ENCODE peak calls at places on chromosomes 5 and 9, in seven cellular contexts. One of them, this sample, is unnamed.

GRCh38 chr5:128111818-128112448 is 28.4 kb downstream of the SLC12A2 start:
- DNase-seq in adrenal gland: no peak
- DNase-seq in CD4-positive, CD25-positive, alpha-beta regulatory T cell: no peak
- DNase-seq in hepatocyte: no peak
- DNase-seq in fibroblast of lung: no peak
- DNase-seq in naive thymus-derived CD4-positive, alpha-beta T cell: no peak
- DNase-seq in IMR-90: peak; percentile 68
- DNase-seq in this sample: no peak

GRCh38 chr9:132671620-132672412 is 1.6 kb downstream of the GTF3C4 start:
- DNase-seq in adrenal gland: no peak
- DNase-seq in CD4-positive, CD25-positive, alpha-beta regulatory T cell: no peak
- DNase-seq in hepatocyte: no peak
- DNase-seq in fibroblast of lung: peak; percentile 17
- DNase-seq in naive thymus-derived CD4-positive, alpha-beta T cell: no peak
- DNase-seq in IMR-90: peak; percentile 47
- DNase-seq in this sample: no peak

GRCh38 chr9:98533132-98533531 is 175.6 kb downstream of the GABBR2 start:
- DNase-seq in adrenal gland: no peak
- DNase-seq in CD4-positive, CD25-positive, alpha-beta regulatory T cell: no peak
- DNase-seq in hepatocyte: no peak
- DNase-seq in fibroblast of lung: no peak
- DNase-seq in naive thymus-derived CD4-positive, alpha-beta T cell: no peak
- DNase-seq in IMR-90: peak; percentile 62
- DNase-seq in this sample: no peak

GRCh38 chr9:108104991-108105390 is 615.4 kb upstream of the KLF4 start:
- DNase-seq in adrenal gland: no peak
- DNase-seq in CD4-positive, CD25-positive, alpha-beta regulatory T cell: no peak
- DNase-seq in hepatocyte: no peak
- DNase-seq in fibroblast of lung: no peak
- DNase-seq in naive thymus-derived CD4-positive, alpha-beta T cell: no peak
- DNase-seq in IMR-90: no peak
- DNase-seq in this sample: no peak

GRCh38 chr5:172788771-172789686 is 18.0 kb upstream of the DUSP1 start:
- DNase-seq in adrenal gland: peak; percentile 95
- DNase-seq in CD4-positive, CD25-positive, alpha-beta regulatory T cell: no peak
- DNase-seq in hepatocyte: peak; percentile 85
- DNase-seq in fibroblast of lung: peak; percentile 62
- DNase-seq in naive thymus-derived CD4-positive, alpha-beta T cell: no peak
- DNase-seq in IMR-90: no peak
- DNase-seq in this sample: no peak

GRCh38 chr9:2727966-2728613 is 10.8 kb downstream of the KCNV2 start:
- DNase-seq in adrenal gland: peak; percentile 52
- DNase-seq in CD4-positive, CD25-positive, alpha-beta regulatory T cell: no peak
- DNase-seq in hepatocyte: peak; percentile 72
- DNase-seq in fibroblast of lung: peak; percentile 80
- DNase-seq in naive thymus-derived CD4-positive, alpha-beta T cell: no peak
- DNase-seq in IMR-90: peak; percentile 71
- DNase-seq in this sample: no peak

GRCh38 chr9:110217656-110218099 is 9.7 kb upstream of the C9orf152 start:
- DNase-seq in adrenal gland: no peak
- DNase-seq in CD4-positive, CD25-positive, alpha-beta regulatory T cell: no peak
- DNase-seq in hepatocyte: peak; percentile 62
- DNase-seq in fibroblast of lung: peak; percentile 70
- DNase-seq in naive thymus-derived CD4-positive, alpha-beta T cell: peak; percentile 23
- DNase-seq in IMR-90: peak; percentile 63
- DNase-seq in this sample: no peak

GRCh38 chr5:16057277-16057676 is 122.3 kb downstream of the MARCHF11 start:
- DNase-seq in adrenal gland: no peak
- DNase-seq in CD4-positive, CD25-positive, alpha-beta regulatory T cell: no peak
- DNase-seq in hepatocyte: no peak
- DNase-seq in fibroblast of lung: no peak
- DNase-seq in naive thymus-derived CD4-positive, alpha-beta T cell: no peak
- DNase-seq in IMR-90: no peak
- DNase-seq in this sample: no peak

GRCh38 chr5:65086234-65086886 is 317.6 kb downstream of the CWC27 start:
- DNase-seq in adrenal gland: no peak
- DNase-seq in CD4-positive, CD25-positive, alpha-beta regulatory T cell: no peak
- DNase-seq in hepatocyte: no peak
- DNase-seq in fibroblast of lung: no peak
- DNase-seq in naive thymus-derived CD4-positive, alpha-beta T cell: no peak
- DNase-seq in IMR-90: peak; percentile 48
- DNase-seq in this sample: no peak

GRCh38 chr5:4581289-4581688 is 558.8 kb upstream of the ADAMTS16 start:
- DNase-seq in adrenal gland: no peak
- DNase-seq in CD4-positive, CD25-positive, alpha-beta regulatory T cell: no peak
- DNase-seq in hepatocyte: no peak
- DNase-seq in fibroblast of lung: no peak
- DNase-seq in naive thymus-derived CD4-positive, alpha-beta T cell: no peak
- DNase-seq in IMR-90: no peak
- DNase-seq in this sample: no peak

GRCh38 chr5:67043789-67044511 is 152.6 kb downstream of the CD180 start:
- DNase-seq in adrenal gland: peak; percentile 64
- DNase-seq in CD4-positive, CD25-positive, alpha-beta regulatory T cell: no peak
- DNase-seq in hepatocyte: no peak
- DNase-seq in fibroblast of lung: no peak
- DNase-seq in naive thymus-derived CD4-positive, alpha-beta T cell: no peak
- DNase-seq in IMR-90: no peak
- DNase-seq in this sample: no peak

GRCh38 chr5:60843693-60844428 is at the start of gene ELOVL7:
- DNase-seq in adrenal gland: peak; percentile 56
- DNase-seq in CD4-positive, CD25-positive, alpha-beta regulatory T cell: peak; percentile 4
- DNase-seq in hepatocyte: peak; percentile 94
- DNase-seq in fibroblast of lung: peak; percentile 28
- DNase-seq in naive thymus-derived CD4-positive, alpha-beta T cell: no peak
- DNase-seq in IMR-90: peak; percentile 11
- DNase-seq in this sample: peak; percentile 64

GRCh38 chr5:169354921-169355320 is 54.0 kb upstream of the SLIT3 start:
- DNase-seq in adrenal gland: no peak
- DNase-seq in CD4-positive, CD25-positive, alpha-beta regulatory T cell: no peak
- DNase-seq in hepatocyte: no peak
- DNase-seq in fibroblast of lung: no peak
- DNase-seq in naive thymus-derived CD4-positive, alpha-beta T cell: no peak
- DNase-seq in IMR-90: no peak
- DNase-seq in this sample: no peak

GRCh38 chr9:119074017-119074416 is 295.2 kb downstream of the BRINP1 start:
- DNase-seq in adrenal gland: no peak
- DNase-seq in CD4-positive, CD25-positive, alpha-beta regulatory T cell: no peak
- DNase-seq in hepatocyte: no peak
- DNase-seq in fibroblast of lung: no peak
- DNase-seq in naive thymus-derived CD4-positive, alpha-beta T cell: no peak
- DNase-seq in IMR-90: no peak
- DNase-seq in this sample: no peak

GRCh38 chr5:98206566-98206965 is 566.9 kb upstream of the RGMB start:
- DNase-seq in adrenal gland: no peak
- DNase-seq in CD4-positive, CD25-positive, alpha-beta regulatory T cell: no peak
- DNase-seq in hepatocyte: no peak
- DNase-seq in fibroblast of lung: no peak
- DNase-seq in naive thymus-derived CD4-positive, alpha-beta T cell: no peak
- DNase-seq in IMR-90: no peak
- DNase-seq in this sample: no peak

GRCh38 chr9:98607787-98608186 is 100.9 kb downstream of the GABBR2 start:
- DNase-seq in adrenal gland: no peak
- DNase-seq in CD4-positive, CD25-positive, alpha-beta regulatory T cell: no peak
- DNase-seq in hepatocyte: no peak
- DNase-seq in fibroblast of lung: peak; percentile 91
- DNase-seq in naive thymus-derived CD4-positive, alpha-beta T cell: no peak
- DNase-seq in IMR-90: peak; percentile 97
- DNase-seq in this sample: no peak

GRCh38 chr5:72137826-72138409 is 30.6 kb downstream of the MAP1B start:
- DNase-seq in adrenal gland: no peak
- DNase-seq in CD4-positive, CD25-positive, alpha-beta regulatory T cell: no peak
- DNase-seq in hepatocyte: no peak
- DNase-seq in fibroblast of lung: peak; percentile 44
- DNase-seq in naive thymus-derived CD4-positive, alpha-beta T cell: peak; percentile 31
- DNase-seq in IMR-90: no peak
- DNase-seq in this sample: no peak

GRCh38 chr5:14481299-14481799 is 100.2 kb upstream of the OTULINL start:
- DNase-seq in adrenal gland: no peak
- DNase-seq in CD4-positive, CD25-positive, alpha-beta regulatory T cell: no peak
- DNase-seq in hepatocyte: no peak
- DNase-seq in fibroblast of lung: no peak
- DNase-seq in naive thymus-derived CD4-positive, alpha-beta T cell: no peak
- DNase-seq in IMR-90: no peak
- DNase-seq in this sample: no peak

GRCh38 chr9:72133365-72134035 is 15.7 kb upstream of the GDA start:
- DNase-seq in adrenal gland: no peak
- DNase-seq in CD4-positive, CD25-positive, alpha-beta regulatory T cell: no peak
- DNase-seq in hepatocyte: peak; percentile 19
- DNase-seq in fibroblast of lung: no peak
- DNase-seq in naive thymus-derived CD4-positive, alpha-beta T cell: no peak
- DNase-seq in IMR-90: no peak
- DNase-seq in this sample: no peak

GRCh38 chr9:9112001-9112725 is 1312.6 kb upstream of the DMAC1 start:
- DNase-seq in adrenal gland: no peak
- DNase-seq in CD4-positive, CD25-positive, alpha-beta regulatory T cell: no peak
- DNase-seq in hepatocyte: peak; percentile 4
- DNase-seq in fibroblast of lung: no peak
- DNase-seq in naive thymus-derived CD4-positive, alpha-beta T cell: no peak
- DNase-seq in IMR-90: no peak
- DNase-seq in this sample: no peak

GRCh38 chr5:36367524-36367923 is 65.8 kb upstream of the RANBP3L start:
- DNase-seq in adrenal gland: no peak
- DNase-seq in CD4-positive, CD25-positive, alpha-beta regulatory T cell: no peak
- DNase-seq in hepatocyte: no peak
- DNase-seq in fibroblast of lung: peak; percentile 42
- DNase-seq in naive thymus-derived CD4-positive, alpha-beta T cell: no peak
- DNase-seq in IMR-90: peak; percentile 16
- DNase-seq in this sample: no peak

GRCh38 chr5:102911973-102912372 is 156.9 kb downstream of the PAM start:
- DNase-seq in adrenal gland: no peak
- DNase-seq in CD4-positive, CD25-positive, alpha-beta regulatory T cell: no peak
- DNase-seq in hepatocyte: no peak
- DNase-seq in fibroblast of lung: peak; percentile 74
- DNase-seq in naive thymus-derived CD4-positive, alpha-beta T cell: no peak
- DNase-seq in IMR-90: peak; percentile 79
- DNase-seq in this sample: no peak

GRCh38 chr9:138022121-138022741 is 144.6 kb downstream of the CACNA1B start:
- DNase-seq in adrenal gland: no peak
- DNase-seq in CD4-positive, CD25-positive, alpha-beta regulatory T cell: no peak
- DNase-seq in hepatocyte: peak; percentile 62
- DNase-seq in fibroblast of lung: no peak
- DNase-seq in naive thymus-derived CD4-positive, alpha-beta T cell: peak; percentile 13
- DNase-seq in IMR-90: no peak
- DNase-seq in this sample: no peak

GRCh38 chr9:132504452-132504851 is 78.0 kb upstream of the BARHL1 start:
- DNase-seq in adrenal gland: no peak
- DNase-seq in CD4-positive, CD25-positive, alpha-beta regulatory T cell: no peak
- DNase-seq in hepatocyte: no peak
- DNase-seq in fibroblast of lung: no peak
- DNase-seq in naive thymus-derived CD4-positive, alpha-beta T cell: no peak
- DNase-seq in IMR-90: no peak
- DNase-seq in this sample: no peak

GRCh38 chr9:12816656-12817101 is 41.9 kb downstream of the LURAP1L start:
- DNase-seq in adrenal gland: no peak
- DNase-seq in CD4-positive, CD25-positive, alpha-beta regulatory T cell: no peak
- DNase-seq in hepatocyte: no peak
- DNase-seq in fibroblast of lung: no peak
- DNase-seq in naive thymus-derived CD4-positive, alpha-beta T cell: no peak
- DNase-seq in IMR-90: no peak
- DNase-seq in this sample: no peak
- H3K27ac ChIP-seq in adrenal gland: no peak overlapping the region
- H3K27ac ChIP-seq in CD4-positive, CD25-positive, alpha-beta regulatory T cell: no peak overlapping the region
- H3K27ac ChIP-seq in hepatocyte: peak overlapping the region; percentile 95
- H3K27ac ChIP-seq in fibroblast of lung: peak overlapping the region; percentile 68
- H3K27ac ChIP-seq in naive thymus-derived CD4-positive, alpha-beta T cell: no peak overlapping the region
- H3K27ac ChIP-seq in IMR-90: peak overlapping the region; percentile 87
- H3K27ac ChIP-seq in this sample: no peak overlapping the region

GRCh38 chr5:176369934-176370711 is 4.8 kb downstream of the ARL10 start:
- DNase-seq in adrenal gland: no peak
- DNase-seq in CD4-positive, CD25-positive, alpha-beta regulatory T cell: no peak
- DNase-seq in hepatocyte: no peak
- DNase-seq in fibroblast of lung: no peak
- DNase-seq in naive thymus-derived CD4-positive, alpha-beta T cell: no peak
- DNase-seq in IMR-90: no peak
- DNase-seq in this sample: no peak

GRCh38 chr5:176371621-176372539 is 6.6 kb downstream of the ARL10 start:
- DNase-seq in adrenal gland: peak; percentile 78
- DNase-seq in CD4-positive, CD25-positive, alpha-beta regulatory T cell: no peak
- DNase-seq in hepatocyte: no peak
- DNase-seq in fibroblast of lung: no peak
- DNase-seq in naive thymus-derived CD4-positive, alpha-beta T cell: no peak
- DNase-seq in IMR-90: no peak
- DNase-seq in this sample: no peak

GRCh38 chr5:176368726-176369125 is 3.4 kb downstream of the ARL10 start:
- DNase-seq in adrenal gland: no peak
- DNase-seq in CD4-positive, CD25-positive, alpha-beta regulatory T cell: no peak
- DNase-seq in hepatocyte: no peak
- DNase-seq in fibroblast of lung: no peak
- DNase-seq in naive thymus-derived CD4-positive, alpha-beta T cell: no peak
- DNase-seq in IMR-90: no peak
- DNase-seq in this sample: no peak

DNA sequence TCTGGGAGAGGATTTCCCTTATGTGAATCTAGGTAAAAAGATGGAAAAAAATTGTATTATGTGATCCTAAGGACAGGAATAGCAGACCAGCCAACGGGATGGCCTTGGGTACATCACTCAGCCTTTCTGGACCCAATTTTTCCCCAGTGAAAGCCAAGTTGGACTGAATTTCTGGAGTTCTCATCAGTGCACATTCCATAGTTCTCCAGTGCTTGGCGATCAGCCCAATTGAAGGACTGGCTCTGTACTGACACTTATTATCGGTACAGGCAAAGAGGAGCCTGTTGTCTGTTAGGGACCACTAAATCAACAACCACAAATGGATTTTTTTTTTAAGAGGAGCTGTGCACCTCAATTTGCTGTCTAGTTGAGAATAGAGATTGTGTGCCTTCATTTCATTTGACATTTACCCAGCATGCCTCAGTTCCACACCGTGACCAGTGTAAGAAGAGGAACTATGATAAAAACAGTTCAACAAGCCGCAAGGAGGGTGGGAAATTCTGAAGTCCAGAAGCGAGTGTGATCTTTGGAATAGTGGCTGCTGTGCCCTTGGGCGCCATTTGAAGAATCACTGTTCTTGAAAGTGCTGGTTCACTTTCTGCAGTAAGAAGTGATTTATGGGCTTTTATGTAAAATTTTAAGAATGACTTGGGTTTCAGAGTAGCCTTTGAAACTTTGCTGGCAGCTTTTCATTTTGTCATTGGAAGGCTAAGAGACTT is 8.0 kb downstream of the ARL10 start:
- DNase-seq in adrenal gland: peak; percentile 62
- DNase-seq in CD4-positive, CD25-positive, alpha-beta regulatory T cell: no peak
- DNase-seq in hepatocyte: no peak
- DNase-seq in fibroblast of lung: no peak
- DNase-seq in naive thymus-derived CD4-positive, alpha-beta T cell: no peak
- DNase-seq in IMR-90: peak; percentile 9
- DNase-seq in this sample: no peak
- H3K27ac ChIP-seq in adrenal gland: peak overlapping the region; percentile 71
- H3K27ac ChIP-seq in CD4-positive, CD25-positive, alpha-beta regulatory T cell: no peak overlapping the region
- H3K27ac ChIP-seq in hepatocyte: no peak overlapping the region
- H3K27ac ChIP-seq in fibroblast of lung: no peak overlapping the region
- H3K27ac ChIP-seq in naive thymus-derived CD4-positive, alpha-beta T cell: no peak overlapping the region
- H3K27ac ChIP-seq in IMR-90: no peak overlapping the region
- H3K27ac ChIP-seq in this sample: no peak overlapping the region

GRCh38 chr9:131478911-131479310 is 23.8 kb upstream of the POMT1 start:
- DNase-seq in adrenal gland: no peak
- DNase-seq in CD4-positive, CD25-positive, alpha-beta regulatory T cell: no peak
- DNase-seq in hepatocyte: no peak
- DNase-seq in fibroblast of lung: no peak
- DNase-seq in naive thymus-derived CD4-positive, alpha-beta T cell: no peak
- DNase-seq in IMR-90: no peak
- DNase-seq in this sample: no peak
- H3K27ac ChIP-seq in adrenal gland: no peak overlapping the region
- H3K27ac ChIP-seq in CD4-positive, CD25-positive, alpha-beta regulatory T cell: no peak overlapping the region
- H3K27ac ChIP-seq in hepatocyte: no peak overlapping the region
- H3K27ac ChIP-seq in fibroblast of lung: no peak overlapping the region
- H3K27ac ChIP-seq in naive thymus-derived CD4-positive, alpha-beta T cell: no peak overlapping the region
- H3K27ac ChIP-seq in IMR-90: no peak overlapping the region
- H3K27ac ChIP-seq in this sample: no peak overlapping the region

GRCh38 chr9:11064853-11065252 is 452.1 kb upstream of the PTPRD start:
- DNase-seq in adrenal gland: no peak
- DNase-seq in CD4-positive, CD25-positive, alpha-beta regulatory T cell: no peak
- DNase-seq in hepatocyte: no peak
- DNase-seq in fibroblast of lung: no peak
- DNase-seq in naive thymus-derived CD4-positive, alpha-beta T cell: no peak
- DNase-seq in IMR-90: no peak
- DNase-seq in this sample: no peak
- H3K27ac ChIP-seq in adrenal gland: no peak overlapping the region
- H3K27ac ChIP-seq in CD4-positive, CD25-positive, alpha-beta regulatory T cell: no peak overlapping the region
- H3K27ac ChIP-seq in hepatocyte: no peak overlapping the region
- H3K27ac ChIP-seq in fibroblast of lung: no peak overlapping the region
- H3K27ac ChIP-seq in naive thymus-derived CD4-positive, alpha-beta T cell: no peak overlapping the region
- H3K27ac ChIP-seq in IMR-90: no peak overlapping the region
- H3K27ac ChIP-seq in this sample: no peak overlapping the region